ENCODE peak calls at places on chromosomes 2 and 18, in seven cellular contexts. L, D, N, P, A, G and T are unnamed samples.

GRCh38 chr2:195092341-195092740 is 564.7 kb upstream of the SLC39A10 start:
- DNase-seq in L (no peak), D (no peak), N (no peak), P (no peak), A (no peak), G (no peak), T (no peak)

GRCh38 chr2:37798315-37799005 is 126.6 kb upstream of the RMDN2 start:
- DNase-seq in L (no peak), D (no peak), N (no peak), P (no peak), A (peak; percentile 53), G (no peak), T (no peak)

GRCh38 chr2:138536302-138536701 is 34.7 kb downstream of the SPOPL start:
- DNase-seq in L (no peak), D (no peak), N (no peak), P (no peak), A (peak; percentile 19), G (no peak), T (no peak)

GRCh38 chr2:230202430-230203109 is 17.2 kb downstream of the SP110 start:
- DNase-seq in L (no peak), D (no peak), N (no peak), P (no peak), A (no peak), G (no peak), T (no peak)

GRCh38 chr18:908631-909621 is 4.3 kb downstream of the ADCYAP1 start:
- DNase-seq in L (no peak), D (no peak), N (no peak), P (no peak), A (no peak), G (peak; percentile 21), T (no peak)

GRCh38 chr2:105769504-105769903 is 24.8 kb downstream of the NCK2 start:
- DNase-seq in L (no peak), D (no peak), N (no peak), P (no peak), A (no peak), G (no peak), T (no peak)

GRCh38 chr2:184945306-184945705 is 347.0 kb downstream of the ZNF804A start:
- DNase-seq in L (no peak), D (no peak), N (no peak), P (no peak), A (no peak), G (no peak), T (no peak)

GRCh38 chr2:147679664-147680502 is 164.9 kb upstream of the ACVR2A start:
- DNase-seq in L (no peak), D (no peak), N (no peak), P (no peak), A (no peak), G (no peak), T (no peak)

GRCh38 chr2:232282486-232282885 is 96.1 kb upstream of the ALPP start:
- DNase-seq in L (no peak), D (no peak), N (no peak), P (no peak), A (no peak), G (no peak), T (no peak)

GRCh38 chr2:90207454-90208058 is 1516.1 kb downstream of the RPIA start:
- DNase-seq in L (peak; percentile 35), D (no peak), N (no peak), P (no peak), A (no peak), G (no peak), T (no peak)

GRCh38 chr2:150480241-150480640 is 7.2 kb downstream of the RND3 start:
- DNase-seq in L (no peak), D (no peak), N (no peak), P (no peak), A (peak; percentile 66), G (no peak), T (no peak)

GRCh38 chr2:165791811-165792454 is 2.1 kb downstream of the GALNT3 start:
- DNase-seq in L (no peak), D (no peak), N (no peak), P (no peak), A (peak; percentile 71), G (no peak), T (no peak)

GRCh38 chr2:188596054-188596453 is 304.4 kb downstream of the GULP1 start:
- DNase-seq in L (no peak), D (no peak), N (no peak), P (no peak), A (no peak), G (no peak), T (no peak)

GRCh38 chr2:176145085-176145969 is 6.0 kb upstream of the HOXD4 start:
- DNase-seq in L (no peak), D (no peak), N (no peak), P (no peak), A (no peak), G (no peak), T (no peak)

GRCh38 chr18:70523798-70524182 is 234.9 kb downstream of the SOCS6 start:
- DNase-seq in L (peak; percentile 84), D (no peak), N (no peak), P (no peak), A (no peak), G (no peak), T (no peak)

GRCh38 chr2:74333175-74333574 is 10.0 kb downstream of the SLC4A5 start:
- DNase-seq in L (peak; percentile 63), D (no peak), N (no peak), P (peak; percentile 3), A (peak; percentile 44), G (no peak), T (no peak)

GRCh38 chr2:135819211-135819610 is 17.8 kb downstream of the LCT start:
- DNase-seq in L (peak; percentile 29), D (no peak), N (no peak), P (no peak), A (peak; percentile 44), G (no peak), T (peak; percentile 37)

GRCh38 chr2:162782138-162782537 is 56.4 kb downstream of the KCNH7 start:
- DNase-seq in L (no peak), D (no peak), N (no peak), P (no peak), A (no peak), G (no peak), T (no peak)

GRCh38 chr2:127155901-127156300 is 48.9 kb upstream of the BIN1 start:
- DNase-seq in L (no peak), D (no peak), N (no peak), P (no peak), A (no peak), G (no peak), T (no peak)

GRCh38 chr2:137924019-137924418 is 40.3 kb upstream of the HNMT start:
- DNase-seq in L (no peak), D (no peak), N (no peak), P (no peak), A (no peak), G (no peak), T (no peak)

GRCh38 chr2:241843321-241844065 is 15.2 kb downstream of the PDCD1 start:
- DNase-seq in L (no peak), D (no peak), N (no peak), P (no peak), A (no peak), G (no peak), T (no peak)

GRCh38 chr2:73852020-73852419 is 23.3 kb downstream of the STAMBP start:
- DNase-seq in L (no peak), D (no peak), N (no peak), P (no peak), A (peak; percentile 88), G (no peak), T (no peak)

GRCh38 chr2:75287624-75288313 is 88.4 kb upstream of the TACR1 start:
- DNase-seq in L (no peak), D (no peak), N (no peak), P (no peak), A (no peak), G (no peak), T (no peak)

GRCh38 chr2:236962816-236963215 is 122.9 kb upstream of the COPS8 start:
- DNase-seq in L (no peak), D (no peak), N (no peak), P (no peak), A (no peak), G (no peak), T (no peak)

GRCh38 chr2:205708231-205708631 is 25.9 kb downstream of the NRP2 start:
- DNase-seq in L (no peak), D (no peak), N (no peak), P (peak; percentile 81), A (peak; percentile 74), G (no peak), T (no peak)

GRCh38 chr2:140539506-140539905 is 1591.3 kb downstream of the LRP1B start:
- DNase-seq in L (no peak), D (no peak), N (no peak), P (no peak), A (no peak), G (no peak), T (no peak)

GRCh38 chr2:25618676-25619075 is 54.7 kb downstream of the DTNB start:
- DNase-seq in L (peak; percentile 84), D (no peak), N (no peak), P (no peak), A (peak; percentile 66), G (no peak), T (no peak)

GRCh38 chr2:200367155-200367554 is 60.7 kb downstream of the SPATS2L start:
- DNase-seq in L (peak; percentile 91), D (no peak), N (no peak), P (no peak), A (peak; percentile 26), G (no peak), T (no peak)

GRCh38 chr2:217394510-217395351 is 534.9 kb upstream of the TNP1 start:
- DNase-seq in L (no peak), D (no peak), N (no peak), P (no peak), A (peak; percentile 37), G (no peak), T (no peak)